ENCODE peak calls at places on chromosomes 6 and 20, in ten cellular contexts. One of them, this sample, is unnamed.

GRCh38 chr20:56628873-56629463 is at the start of gene TFAP2C:
- DNase-seq in PC-9: peak; percentile 92
- DNase-seq in adrenal gland: peak; percentile 40
- DNase-seq in IMR-90: no peak
- DNase-seq in left lung: peak; percentile 89
- DNase-seq in body of pancreas: peak; percentile 86
- DNase-seq in transverse colon: peak; percentile 81
- DNase-seq in CD8-positive, alpha-beta memory T cell: no peak
- DNase-seq in HepG2: no peak
- DNase-seq in heart left ventricle: peak; percentile 76
- DNase-seq in this sample: peak; percentile 85

GRCh38 chr20:62481441-62482135 is 5.8 kb upstream of the GATA5 start:
- DNase-seq in transverse colon: no peak
- DNase-seq in left lung: no peak
- DNase-seq in PC-9: no peak
- DNase-seq in HepG2: no peak
- DNase-seq in CD8-positive, alpha-beta memory T cell: no peak
- DNase-seq in body of pancreas: no peak
- DNase-seq in heart left ventricle: no peak
- DNase-seq in IMR-90: no peak
- DNase-seq in adrenal gland: no peak
- DNase-seq in this sample: peak; percentile 52

GRCh38 chr6:47844881-47845280 is 63.0 kb downstream of the OPN5 start:
- DNase-seq in body of pancreas: no peak
- DNase-seq in heart left ventricle: no peak
- DNase-seq in HepG2: no peak
- DNase-seq in IMR-90: no peak
- DNase-seq in PC-9: no peak
- DNase-seq in left lung: no peak
- DNase-seq in adrenal gland: no peak
- DNase-seq in CD8-positive, alpha-beta memory T cell: no peak
- DNase-seq in transverse colon: no peak
- DNase-seq in this sample: no peak

GRCh38 chr20:53652090-53652858 is 58.6 kb upstream of the ZNF217 start:
- DNase-seq in body of pancreas: no peak
- DNase-seq in heart left ventricle: no peak
- DNase-seq in PC-9: no peak
- DNase-seq in adrenal gland: no peak
- DNase-seq in CD8-positive, alpha-beta memory T cell: no peak
- DNase-seq in left lung: no peak
- DNase-seq in transverse colon: no peak
- DNase-seq in HepG2: peak; percentile 97
- DNase-seq in IMR-90: peak; percentile 28
- DNase-seq in this sample: no peak

GRCh38 chr6:112760831-112761230 is 413.7 kb downstream of the RFPL4B start:
- DNase-seq in PC-9: no peak
- DNase-seq in heart left ventricle: no peak
- DNase-seq in CD8-positive, alpha-beta memory T cell: no peak
- DNase-seq in transverse colon: no peak
- DNase-seq in left lung: no peak
- DNase-seq in IMR-90: peak; percentile 16
- DNase-seq in HepG2: no peak
- DNase-seq in adrenal gland: no peak
- DNase-seq in body of pancreas: no peak
- DNase-seq in this sample: no peak

GRCh38 chr6:97023982-97024381 is 99.5 kb downstream of the KLHL32 start:
- DNase-seq in PC-9: no peak
- DNase-seq in left lung: no peak
- DNase-seq in body of pancreas: no peak
- DNase-seq in adrenal gland: no peak
- DNase-seq in HepG2: no peak
- DNase-seq in heart left ventricle: no peak
- DNase-seq in transverse colon: no peak
- DNase-seq in CD8-positive, alpha-beta memory T cell: no peak
- DNase-seq in IMR-90: no peak
- DNase-seq in this sample: no peak

GRCh38 chr6:163293286-163293685 is 121.2 kb upstream of the QKI start:
- DNase-seq in left lung: no peak
- DNase-seq in IMR-90: no peak
- DNase-seq in adrenal gland: no peak
- DNase-seq in heart left ventricle: no peak
- DNase-seq in CD8-positive, alpha-beta memory T cell: no peak
- DNase-seq in transverse colon: no peak
- DNase-seq in PC-9: no peak
- DNase-seq in body of pancreas: no peak
- DNase-seq in HepG2: no peak
- DNase-seq in this sample: no peak

GRCh38 chr6:72746276-72746675 is 124.4 kb downstream of the KCNQ5 start:
- DNase-seq in IMR-90: peak; percentile 45
- DNase-seq in PC-9: no peak
- DNase-seq in CD8-positive, alpha-beta memory T cell: no peak
- DNase-seq in left lung: no peak
- DNase-seq in body of pancreas: no peak
- DNase-seq in heart left ventricle: no peak
- DNase-seq in transverse colon: no peak
- DNase-seq in adrenal gland: no peak
- DNase-seq in HepG2: no peak
- DNase-seq in this sample: no peak

GRCh38 chr20:10065154-10065833 is 30.5 kb downstream of the ANKEF1 start:
- DNase-seq in left lung: no peak
- DNase-seq in CD8-positive, alpha-beta memory T cell: no peak
- DNase-seq in heart left ventricle: no peak
- DNase-seq in transverse colon: no peak
- DNase-seq in body of pancreas: no peak
- DNase-seq in IMR-90: peak; percentile 33
- DNase-seq in adrenal gland: no peak
- DNase-seq in HepG2: no peak
- DNase-seq in PC-9: no peak
- DNase-seq in this sample: no peak

GRCh38 chr20:10987651-10988383 is 314.0 kb upstream of the JAG1 start:
- DNase-seq in IMR-90: peak; percentile 41
- DNase-seq in body of pancreas: no peak
- DNase-seq in adrenal gland: no peak
- DNase-seq in heart left ventricle: no peak
- DNase-seq in CD8-positive, alpha-beta memory T cell: no peak
- DNase-seq in HepG2: no peak
- DNase-seq in PC-9: no peak
- DNase-seq in transverse colon: no peak
- DNase-seq in left lung: no peak
- DNase-seq in this sample: no peak

GRCh38 chr6:168956884-168957730 is 296.5 kb downstream of the THBS2 start:
- DNase-seq in body of pancreas: peak; percentile 67
- DNase-seq in IMR-90: peak; percentile 80
- DNase-seq in HepG2: peak; percentile 67
- DNase-seq in transverse colon: peak; percentile 73
- DNase-seq in adrenal gland: peak; percentile 68
- DNase-seq in heart left ventricle: no peak
- DNase-seq in CD8-positive, alpha-beta memory T cell: peak; percentile 58
- DNase-seq in left lung: peak; percentile 78
- DNase-seq in PC-9: peak; percentile 12
- DNase-seq in this sample: peak; percentile 78

GRCh38 chr20:19074828-19075516 is 137.5 kb upstream of the SLC24A3 start:
- DNase-seq in heart left ventricle: no peak
- DNase-seq in adrenal gland: no peak
- DNase-seq in transverse colon: no peak
- DNase-seq in body of pancreas: no peak
- DNase-seq in IMR-90: no peak
- DNase-seq in HepG2: no peak
- DNase-seq in CD8-positive, alpha-beta memory T cell: no peak
- DNase-seq in PC-9: no peak
- DNase-seq in left lung: peak; percentile 82
- DNase-seq in this sample: no peak

GRCh38 chr6:116229287-116229913 is 24.5 kb downstream of the TSPYL4 start:
- DNase-seq in HepG2: no peak
- DNase-seq in adrenal gland: peak; percentile 66
- DNase-seq in IMR-90: peak; percentile 91
- DNase-seq in PC-9: no peak
- DNase-seq in transverse colon: peak; percentile 65
- DNase-seq in heart left ventricle: peak; percentile 89
- DNase-seq in left lung: no peak
- DNase-seq in CD8-positive, alpha-beta memory T cell: no peak
- DNase-seq in body of pancreas: peak; percentile 58
- DNase-seq in this sample: peak; percentile 99

GRCh38 chr6:122799916-122800701 is 11.1 kb downstream of the SMPDL3A start:
- DNase-seq in body of pancreas: peak; percentile 31
- DNase-seq in heart left ventricle: no peak
- DNase-seq in transverse colon: peak; percentile 44
- DNase-seq in CD8-positive, alpha-beta memory T cell: no peak
- DNase-seq in HepG2: no peak
- DNase-seq in PC-9: no peak
- DNase-seq in left lung: no peak
- DNase-seq in adrenal gland: no peak
- DNase-seq in IMR-90: peak; percentile 62
- DNase-seq in this sample: no peak

GRCh38 chr6:122800906-122801305 is 11.8 kb downstream of the SMPDL3A start:
- DNase-seq in PC-9: no peak
- DNase-seq in body of pancreas: no peak
- DNase-seq in CD8-positive, alpha-beta memory T cell: no peak
- DNase-seq in left lung: no peak
- DNase-seq in transverse colon: no peak
- DNase-seq in heart left ventricle: no peak
- DNase-seq in IMR-90: peak; percentile 48
- DNase-seq in HepG2: no peak
- DNase-seq in adrenal gland: no peak
- DNase-seq in this sample: no peak

GRCh38 chr6:122799140-122799539 is 10.1 kb downstream of the SMPDL3A start:
- DNase-seq in PC-9: no peak
- DNase-seq in transverse colon: no peak
- DNase-seq in left lung: no peak
- DNase-seq in CD8-positive, alpha-beta memory T cell: no peak
- DNase-seq in HepG2: no peak
- DNase-seq in body of pancreas: no peak
- DNase-seq in adrenal gland: no peak
- DNase-seq in IMR-90: no peak
- DNase-seq in heart left ventricle: no peak
- DNase-seq in this sample: no peak

GRCh38 chr6:122798099-122798641 is 9.1 kb downstream of the SMPDL3A start:
- DNase-seq in heart left ventricle: no peak
- DNase-seq in IMR-90: peak; percentile 84
- DNase-seq in adrenal gland: peak; percentile 66
- DNase-seq in left lung: no peak
- DNase-seq in body of pancreas: peak; percentile 88
- DNase-seq in PC-9: no peak
- DNase-seq in HepG2: peak; percentile 92
- DNase-seq in transverse colon: peak; percentile 81
- DNase-seq in CD8-positive, alpha-beta memory T cell: no peak
- DNase-seq in this sample: no peak

GRCh38 chr6:122797537-122797936 is 8.5 kb downstream of the SMPDL3A start:
- DNase-seq in PC-9: no peak
- DNase-seq in IMR-90: no peak
- DNase-seq in heart left ventricle: no peak
- DNase-seq in transverse colon: no peak
- DNase-seq in HepG2: no peak
- DNase-seq in body of pancreas: no peak
- DNase-seq in left lung: no peak
- DNase-seq in CD8-positive, alpha-beta memory T cell: no peak
- DNase-seq in adrenal gland: no peak
- DNase-seq in this sample: no peak
- H3K27ac ChIP-seq in PC-9: no peak overlapping the region
- H3K27ac ChIP-seq in IMR-90: peak overlapping the region; percentile 28
- H3K27ac ChIP-seq in heart left ventricle: no peak overlapping the region
- H3K27ac ChIP-seq in transverse colon: peak overlapping the region; percentile 85
- H3K27ac ChIP-seq in HepG2: peak overlapping the region; percentile 69
- H3K27ac ChIP-seq in body of pancreas: peak overlapping the region; percentile 75
- H3K27ac ChIP-seq in left lung: no peak overlapping the region
- H3K27ac ChIP-seq in CD8-positive, alpha-beta memory T cell: no peak overlapping the region
- H3K27ac ChIP-seq in adrenal gland: no peak overlapping the region
- H3K27ac ChIP-seq in this sample: no peak overlapping the region

GRCh38 chr20:35807877-35808276 is 36.1 kb downstream of the PHF20 start:
- DNase-seq in heart left ventricle: no peak
- DNase-seq in left lung: no peak
- DNase-seq in IMR-90: no peak
- DNase-seq in HepG2: no peak
- DNase-seq in body of pancreas: no peak
- DNase-seq in transverse colon: no peak
- DNase-seq in PC-9: no peak
- DNase-seq in adrenal gland: no peak
- DNase-seq in CD8-positive, alpha-beta memory T cell: no peak
- DNase-seq in this sample: no peak
- H3K36me3 ChIP-seq in heart left ventricle: peaks cover 29% of the 10 kb centered on the region
- H3K36me3 ChIP-seq in left lung: peaks cover 62% of the 10 kb centered on the region
- H3K36me3 ChIP-seq in IMR-90: peaks cover 21% of the 10 kb centered on the region
- H3K36me3 ChIP-seq in HepG2: peaks cover 22% of the 10 kb centered on the region
- H3K36me3 ChIP-seq in body of pancreas: peaks cover 4% of the 10 kb centered on the region
- H3K36me3 ChIP-seq in transverse colon: no peaks in the 10 kb centered on the region
- H3K36me3 ChIP-seq in PC-9: no peaks in the 10 kb centered on the region
- H3K36me3 ChIP-seq in adrenal gland: peaks cover 5% of the 10 kb centered on the region
- H3K36me3 ChIP-seq in CD8-positive, alpha-beta memory T cell: peaks cover 5% of the 10 kb centered on the region
- H3K36me3 ChIP-seq in this sample: peaks cover 4% of the 10 kb centered on the region

GRCh38 chr6:79071547-79071946 is 6.5 kb downstream of the PHIP start:
- DNase-seq in CD8-positive, alpha-beta memory T cell: no peak
- DNase-seq in PC-9: no peak
- DNase-seq in transverse colon: no peak
- DNase-seq in body of pancreas: no peak
- DNase-seq in heart left ventricle: no peak
- DNase-seq in left lung: no peak
- DNase-seq in HepG2: no peak
- DNase-seq in IMR-90: no peak
- DNase-seq in adrenal gland: no peak
- DNase-seq in this sample: no peak
- H3K4me1 ChIP-seq in CD8-positive, alpha-beta memory T cell: peaks cover 48% of the 10 kb centered on the region
- H3K4me1 ChIP-seq in PC-9: peaks cover 17% of the 10 kb centered on the region
- H3K4me1 ChIP-seq in transverse colon: peaks cover 27% of the 10 kb centered on the region
- H3K4me1 ChIP-seq in body of pancreas: peaks cover 17% of the 10 kb centered on the region
- H3K4me1 ChIP-seq in heart left ventricle: peaks cover 54% of the 10 kb centered on the region
- H3K4me1 ChIP-seq in left lung: peaks cover 62% of the 10 kb centered on the region
- H3K4me1 ChIP-seq in HepG2: peaks cover 25% of the 10 kb centered on the region
- H3K4me1 ChIP-seq in IMR-90: peaks cover 8% of the 10 kb centered on the region
- H3K4me1 ChIP-seq in adrenal gland: peaks cover 17% of the 10 kb centered on the region
- H3K4me1 ChIP-seq in this sample: peaks cover 38% of the 10 kb centered on the region

GRCh38 chr6:31004794-31005193 is 5.5 kb upstream of the MUC22 start:
- DNase-seq in heart left ventricle: no peak
- DNase-seq in IMR-90: no peak
- DNase-seq in left lung: no peak
- DNase-seq in transverse colon: no peak
- DNase-seq in body of pancreas: no peak
- DNase-seq in CD8-positive, alpha-beta memory T cell: no peak
- DNase-seq in HepG2: no peak
- DNase-seq in PC-9: no peak
- DNase-seq in adrenal gland: no peak
- DNase-seq in this sample: no peak

GRCh38 chr6:31008165-31008564 is 2.1 kb upstream of the MUC22 start:
- DNase-seq in PC-9: no peak
- DNase-seq in body of pancreas: no peak
- DNase-seq in IMR-90: no peak
- DNase-seq in transverse colon: no peak
- DNase-seq in left lung: no peak
- DNase-seq in adrenal gland: no peak
- DNase-seq in CD8-positive, alpha-beta memory T cell: no peak
- DNase-seq in heart left ventricle: no peak
- DNase-seq in HepG2: no peak
- DNase-seq in this sample: peak; percentile 48

GRCh38 chr6:31004285-31004684 is 6.0 kb upstream of the MUC22 start:
- DNase-seq in adrenal gland: no peak
- DNase-seq in left lung: no peak
- DNase-seq in HepG2: no peak
- DNase-seq in transverse colon: no peak
- DNase-seq in IMR-90: no peak
- DNase-seq in body of pancreas: no peak
- DNase-seq in PC-9: no peak
- DNase-seq in CD8-positive, alpha-beta memory T cell: no peak
- DNase-seq in heart left ventricle: no peak
- DNase-seq in this sample: no peak

GRCh38 chr6:31007694-31008093 is 2.6 kb upstream of the MUC22 start:
- DNase-seq in left lung: no peak
- DNase-seq in CD8-positive, alpha-beta memory T cell: no peak
- DNase-seq in IMR-90: peak; percentile 93
- DNase-seq in HepG2: no peak
- DNase-seq in adrenal gland: no peak
- DNase-seq in transverse colon: no peak
- DNase-seq in body of pancreas: no peak
- DNase-seq in PC-9: peak; percentile 58
- DNase-seq in heart left ventricle: no peak
- DNase-seq in this sample: no peak

GRCh38 chr6:31005249-31006020 is 4.8 kb upstream of the MUC22 start:
- DNase-seq in transverse colon: no peak
- DNase-seq in PC-9: no peak
- DNase-seq in heart left ventricle: no peak
- DNase-seq in body of pancreas: no peak
- DNase-seq in HepG2: no peak
- DNase-seq in IMR-90: no peak
- DNase-seq in adrenal gland: no peak
- DNase-seq in CD8-positive, alpha-beta memory T cell: no peak
- DNase-seq in left lung: no peak
- DNase-seq in this sample: no peak
- H3K27ac ChIP-seq in transverse colon: no peak overlapping the region
- H3K27ac ChIP-seq in PC-9: peak overlapping the region; percentile 42
- H3K27ac ChIP-seq in heart left ventricle: peak overlapping the region; percentile 72
- H3K27ac ChIP-seq in body of pancreas: no peak overlapping the region
- H3K27ac ChIP-seq in HepG2: no peak overlapping the region
- H3K27ac ChIP-seq in IMR-90: no peak overlapping the region
- H3K27ac ChIP-seq in adrenal gland: no peak overlapping the region
- H3K27ac ChIP-seq in CD8-positive, alpha-beta memory T cell: no peak overlapping the region
- H3K27ac ChIP-seq in left lung: peak overlapping the region; percentile 5
- H3K27ac ChIP-seq in this sample: no peak overlapping the region